ENCODE peak calls at places on chromosomes 5 and 9, in six cellular contexts. T is cardiac muscle cell, A is osteoblast, M is OCI-LY7, H is left lung, K is IMR-90. F is an unnamed sample.

GRCh38 chr5:147822686-147823491 is 8.6 kb downstream of the SPINK1 start:
- DNase-seq in T (peak), A (peak), M (peak), H (no peak), K (peak), F (peak)

GRCh38 chr5:153321478-153321877 is 169.0 kb upstream of the GRIA1 start:
- DNase-seq in T (no peak), A (no peak), M (no peak), H (no peak), K (no peak), F (no peak)

GRCh38 chr9:110729628-110730027 is 61.0 kb downstream of the MUSK start:
- DNase-seq in T (no peak), A (no peak), M (no peak), H (no peak), K (no peak), F (no peak)

GRCh38 chr9:36897019-36897418 is 137.0 kb downstream of the PAX5 start:
- DNase-seq in T (no peak), A (no peak), M (no peak), H (no peak), K (no peak), F (peak)

GRCh38 chr5:98214240-98215051 is 559.0 kb upstream of the RGMB start:
- DNase-seq in T (no peak), A (peak), M (no peak), H (peak), K (peak), F (no peak)

GRCh38 chr5:121100931-121101330 is 636.8 kb downstream of the PRR16 start:
- DNase-seq in T (no peak), A (no peak), M (no peak), H (no peak), K (no peak), F (no peak)

GRCh38 chr5:71653119-71653518 is 66.0 kb upstream of the CARTPT start:
- DNase-seq in T (no peak), A (no peak), M (no peak), H (no peak), K (no peak), F (no peak)

GRCh38 chr5:121987052-121987684 is 25.4 kb downstream of the SRFBP1 start:
- DNase-seq in T (no peak), A (no peak), M (no peak), H (no peak), K (no peak), F (no peak)

GRCh38 chr5:9468070-9468388 is 77.8 kb downstream of the SEMA5A start:
- DNase-seq in T (no peak), A (peak), M (no peak), H (no peak), K (peak), F (peak)

GRCh38 chr5:149448831-149449714 is 70.0 kb upstream of the IL17B start:
- DNase-seq in T (peak), A (peak), M (peak), H (no peak), K (no peak), F (peak)

GRCh38 chr5:125536582-125536981 is 790.1 kb upstream of the ZNF608 start:
- DNase-seq in T (no peak), A (peak), M (no peak), H (no peak), K (peak), F (no peak)

GRCh38 chr5:65721050-65721774 is 697 bp downstream of the SGTB start:
- DNase-seq in T (peak), A (peak), M (peak), H (peak), K (peak), F (peak)

GRCh38 chr5:173324115-173325001 is 3.9 kb downstream of the STC2 start:
- DNase-seq in T (no peak), A (peak), M (no peak), H (no peak), K (peak), F (peak)

DNA sequence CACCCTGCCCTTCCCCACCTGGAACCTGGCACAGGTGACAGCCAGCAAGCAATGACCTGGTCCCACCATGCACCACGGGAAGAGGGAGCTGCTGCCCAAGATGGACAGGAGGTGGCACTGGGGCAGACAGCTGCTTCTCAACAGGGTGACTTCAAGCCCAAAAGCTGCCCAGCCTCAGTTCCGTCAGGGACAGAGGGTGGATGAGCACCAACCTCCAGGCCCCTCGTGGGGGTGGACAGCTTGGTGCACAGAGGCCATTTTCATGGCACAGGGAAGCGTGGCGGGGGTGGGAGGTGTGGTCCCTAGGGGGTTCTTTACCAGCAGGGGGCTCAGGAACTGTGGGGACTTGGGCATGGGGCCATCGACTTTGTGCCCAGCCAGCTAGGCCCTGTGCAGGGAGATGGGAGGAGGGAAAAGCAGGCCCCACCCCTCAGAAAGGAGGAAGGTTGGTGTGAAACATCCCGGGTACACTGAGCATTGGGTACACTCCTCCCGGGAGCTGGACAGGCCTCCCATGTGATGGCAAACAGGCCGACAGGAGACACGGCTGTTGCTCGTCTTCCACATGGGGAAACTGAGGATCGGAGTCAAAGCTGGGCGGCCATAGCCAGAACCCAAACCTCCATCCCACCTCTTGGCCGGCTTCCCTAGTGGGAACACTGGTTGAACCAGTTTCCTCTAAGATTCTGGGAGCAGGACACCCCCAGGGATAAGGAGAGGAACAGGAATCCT is 1.9 kb downstream of the CEL start:
- DNase-seq in T (no peak), A (peak), M (no peak), H (no peak), K (no peak), F (peak)
- H3K4me3 ChIP-seq in T (no peak), A (no peak), M (no peak), H (no peak), K (no peak), F (no peak)

GRCh38 chr5:132260714-132261615 is 3.5 kb downstream of the PDLIM4 start:
- DNase-seq in T (no peak), A (peak), M (no peak), H (no peak), K (peak), F (peak)

GRCh38 chr5:132257131-132258101 is at the start of gene PDLIM4:
- DNase-seq in T (peak), A (peak), M (no peak), H (no peak), K (no peak), F (peak)

GRCh38 chr5:132258102-132259060 is 885 bp downstream of the PDLIM4 start:
- DNase-seq in T (no peak), A (peak), M (no peak), H (no peak), K (peak), F (peak)

GRCh38 chr5:132260051-132260450 is 2.6 kb downstream of the PDLIM4 start:
- DNase-seq in T (no peak), A (no peak), M (no peak), H (no peak), K (peak), F (peak)

DNA sequence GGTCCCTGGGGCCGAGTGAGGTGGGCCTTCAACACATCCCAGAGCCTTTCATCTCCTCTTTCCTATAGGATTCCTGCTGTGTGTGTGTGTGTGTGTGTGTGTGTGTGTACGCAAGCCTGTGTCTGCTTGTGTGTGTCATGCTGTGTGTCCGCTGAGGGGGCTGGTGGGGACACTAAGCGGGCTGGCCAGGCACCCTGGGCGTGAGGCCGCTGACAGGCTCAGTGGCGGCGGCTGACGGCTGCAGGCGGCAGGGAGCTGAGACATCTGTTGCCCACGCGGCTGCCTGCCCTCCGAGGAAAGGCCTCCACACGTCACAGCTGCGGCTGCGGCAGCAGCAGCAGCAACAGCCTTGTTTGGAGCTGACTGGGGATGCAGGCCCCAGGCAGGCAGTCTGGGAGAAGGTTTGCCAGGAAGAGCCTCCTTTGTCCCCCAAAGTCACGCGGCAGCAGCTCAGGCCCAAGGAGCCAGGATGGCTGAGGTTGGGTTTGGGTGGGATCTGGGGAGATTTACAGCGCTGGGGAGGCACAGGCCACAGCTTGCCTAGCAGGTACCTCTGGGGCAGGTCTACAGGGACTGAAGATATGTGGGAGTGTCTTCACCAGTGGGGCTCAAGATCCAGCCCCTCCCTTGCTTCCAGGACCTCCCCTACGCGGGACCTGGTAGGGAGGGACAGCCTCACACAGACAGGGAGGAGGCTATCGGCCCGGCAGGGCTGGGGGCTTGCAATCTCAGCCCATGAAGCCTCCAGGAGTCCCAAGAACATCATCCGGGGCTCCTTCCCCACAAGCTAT is 1.8 kb downstream of the PDLIM4 start:
- DNase-seq in T (peak), A (peak), M (no peak), H (no peak), K (peak), F (peak)
- H3K4me3 ChIP-seq in T (no peak), A (peak), M (no peak), H (no peak), K (peak), F (no peak)

DNA sequence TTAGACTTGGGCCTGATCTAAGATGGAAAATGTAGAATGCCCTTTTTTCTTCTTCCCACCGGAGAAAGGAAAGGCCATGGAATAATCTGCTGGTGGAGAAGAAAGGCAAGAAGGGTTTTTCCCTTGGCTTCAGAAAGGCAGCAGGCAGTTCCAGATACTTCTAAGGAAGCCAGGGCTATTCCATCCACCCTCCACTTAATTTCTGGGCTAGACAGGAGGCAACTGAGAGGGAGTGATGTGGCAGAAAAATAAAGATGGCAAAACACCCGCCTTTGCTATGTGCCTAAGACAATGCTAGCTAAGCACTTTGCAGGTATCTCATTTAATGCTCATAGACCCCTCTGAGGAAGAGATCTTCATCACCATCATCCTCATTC is 9.9 kb downstream of the MYOZ3 start:
- DNase-seq in T (no peak), A (peak), M (no peak), H (no peak), K (no peak), F (peak)
- H3K4me3 ChIP-seq in T (peak), A (no peak), M (no peak), H (no peak), K (no peak), F (peak)

DNA sequence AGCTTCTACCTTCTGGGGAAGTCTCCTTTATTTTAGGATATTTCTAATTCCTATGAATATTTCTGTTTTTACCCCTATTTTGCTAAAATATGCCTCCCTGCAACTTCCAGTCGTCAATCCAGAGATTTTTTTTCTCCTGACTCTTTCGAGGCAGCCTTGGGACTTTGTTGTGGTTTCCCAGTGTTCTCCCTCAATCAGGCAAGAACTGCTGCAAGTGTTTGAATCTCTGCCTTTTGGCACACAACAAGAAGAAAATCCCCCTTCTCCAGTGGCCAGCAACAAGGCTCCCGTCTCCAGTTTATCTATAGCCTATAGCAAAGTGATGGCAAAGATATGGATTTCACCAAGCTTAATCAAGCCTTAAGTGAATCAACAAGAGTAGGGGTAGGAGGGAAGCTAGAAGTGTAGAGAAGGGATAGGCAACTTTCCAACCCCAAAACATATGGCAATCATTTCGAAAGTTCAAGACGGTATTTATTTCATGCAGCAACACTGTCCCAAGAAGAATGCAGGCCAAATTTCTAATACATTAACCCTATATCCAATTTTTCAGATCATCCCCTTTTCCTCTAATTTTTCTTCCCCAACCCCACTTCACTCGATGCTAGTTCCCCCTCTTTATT is 37.7 kb upstream of the PAPPA start:
- DNase-seq in T (no peak), A (peak), M (no peak), H (no peak), K (peak), F (no peak)
- H3K4me3 ChIP-seq in T (no peak), A (peak), M (no peak), H (no peak), K (no peak), F (no peak)